ENCODE peak calls at places on chromosomes 6 and 20, in nine cellular contexts. V is transverse colon; N is uterus; B is dorsolateral prefrontal cortex; Q is GM23338; X is left lung; F is kidney; O is tibial nerve; M is CD8-positive, alpha-beta T cell. G is an unnamed sample.

GRCh38 chr20:3452690-3453089 is 18.1 kb upstream of the ATRN start:
- DNase-seq in V (no peak), N (no peak), B (no peak), Q (no peak), X (no peak), F (no peak), O (no peak), M (no peak), G (no peak)

GRCh38 chr6:32843321-32843978 is 397 bp downstream of the PSMB8 start:
- DNase-seq in V (peak), N (no peak), B (no peak), Q (no peak), X (no peak), F (peak), O (no peak), M (no peak), G (no peak)

GRCh38 chr6:115219645-115220044 is 841.0 kb downstream of the FRK start:
- DNase-seq in V (no peak), N (no peak), B (no peak), Q (no peak), X (no peak), F (no peak), O (no peak), M (no peak), G (no peak)

GRCh38 chr20:13173201-13173600 is 47.9 kb upstream of the ISM1 start:
- DNase-seq in V (no peak), N (no peak), B (no peak), Q (no peak), X (no peak), F (no peak), O (no peak), M (no peak), G (no peak)

GRCh38 chr6:49849121-49849907 is 17.0 kb downstream of the CRISP1 start:
- DNase-seq in V (no peak), N (no peak), B (no peak), Q (peak), X (no peak), F (no peak), O (no peak), M (no peak), G (no peak)

GRCh38 chr6:156662025-156662445 is 115.1 kb upstream of the ARID1B start:
- DNase-seq in V (peak), N (no peak), B (no peak), Q (peak), X (no peak), F (no peak), O (no peak), M (peak), G (no peak)

GRCh38 chr6:112214749-112215269 is 39.6 kb downstream of the LAMA4 start:
- DNase-seq in V (no peak), N (no peak), B (no peak), Q (no peak), X (no peak), F (no peak), O (no peak), M (no peak), G (no peak)

GRCh38 chr6:71211799-71212198 is 76.8 kb upstream of the OGFRL1 start:
- DNase-seq in V (no peak), N (no peak), B (no peak), Q (no peak), X (no peak), F (no peak), O (no peak), M (no peak), G (no peak)

GRCh38 chr6:119096683-119097310 is 18.3 kb upstream of the FAM184A start:
- DNase-seq in V (peak), N (peak), B (no peak), Q (no peak), X (peak), F (no peak), O (peak), M (no peak), G (peak)

GRCh38 chr6:28693033-28693750 is 167.5 kb downstream of the GPX5 start:
- DNase-seq in V (no peak), N (no peak), B (no peak), Q (peak), X (no peak), F (no peak), O (no peak), M (no peak), G (no peak)

GRCh38 chr20:1474817-1475603 is 8.4 kb upstream of the NSFL1C start:
- DNase-seq in V (no peak), N (no peak), B (no peak), Q (peak), X (no peak), F (no peak), O (no peak), M (no peak), G (no peak)

GRCh38 chr6:156028310-156029131 is 572.9 kb upstream of the NOX3 start:
- DNase-seq in V (no peak), N (no peak), B (no peak), Q (no peak), X (no peak), F (peak), O (no peak), M (no peak), G (peak)

GRCh38 chr6:169277619-169278018 is 24.0 kb upstream of the THBS2 start:
- DNase-seq in V (no peak), N (no peak), B (no peak), Q (no peak), X (no peak), F (no peak), O (no peak), M (no peak), G (no peak)

GRCh38 chr20:37297066-37297736 is 7.7 kb downstream of the MANBAL start:
- DNase-seq in V (no peak), N (peak), B (no peak), Q (no peak), X (no peak), F (no peak), O (no peak), M (no peak), G (peak)

GRCh38 chr20:48632825-48633619 is 194.8 kb downstream of the PREX1 start:
- DNase-seq in V (no peak), N (no peak), B (no peak), Q (no peak), X (no peak), F (no peak), O (no peak), M (no peak), G (no peak)

GRCh38 chr6:108738684-108739406 is 109.4 kb upstream of the ARMC2 start:
- DNase-seq in V (peak), N (no peak), B (no peak), Q (no peak), X (no peak), F (no peak), O (no peak), M (no peak), G (no peak)

GRCh38 chr6:108969776-108970175 is 121.6 kb downstream of the ARMC2 start:
- DNase-seq in V (no peak), N (no peak), B (no peak), Q (no peak), X (no peak), F (no peak), O (no peak), M (no peak), G (no peak)

GRCh38 chr6:36119927-36120477 is 10.3 kb upstream of the MAPK13 start:
- DNase-seq in V (no peak), N (no peak), B (no peak), Q (no peak), X (no peak), F (no peak), O (no peak), M (no peak), G (no peak)
- H3K27ac ChIP-seq in V (peak), N (no peak), B (no peak), Q (no peak), X (no peak), F (no peak), O (no peak), M (peak), G (peak)

DNA sequence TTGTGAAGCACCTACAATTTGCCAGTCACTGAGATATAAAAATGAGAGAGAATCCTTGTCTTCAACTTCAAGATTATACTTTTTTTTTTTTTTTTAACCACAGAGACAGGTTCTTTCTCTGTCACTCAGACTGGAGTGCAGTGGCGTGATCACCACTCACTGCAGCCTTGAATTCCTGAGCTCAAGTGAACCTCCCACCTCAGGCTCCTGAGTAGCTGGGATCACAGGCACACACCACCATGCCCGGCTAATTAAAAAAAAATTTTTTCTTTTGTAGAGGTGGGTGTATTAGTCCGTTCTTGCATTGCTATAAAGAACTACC is 51.6 kb upstream of the PMEPA1 start:
- DNase-seq in V (no peak), N (no peak), B (no peak), Q (no peak), X (no peak), F (no peak), O (no peak), M (no peak), G (no peak)
- H3K27ac ChIP-seq in V (no peak), N (no peak), B (no peak), Q (no peak), X (no peak), F (no peak), O (no peak), M (no peak), G (no peak)

DNA sequence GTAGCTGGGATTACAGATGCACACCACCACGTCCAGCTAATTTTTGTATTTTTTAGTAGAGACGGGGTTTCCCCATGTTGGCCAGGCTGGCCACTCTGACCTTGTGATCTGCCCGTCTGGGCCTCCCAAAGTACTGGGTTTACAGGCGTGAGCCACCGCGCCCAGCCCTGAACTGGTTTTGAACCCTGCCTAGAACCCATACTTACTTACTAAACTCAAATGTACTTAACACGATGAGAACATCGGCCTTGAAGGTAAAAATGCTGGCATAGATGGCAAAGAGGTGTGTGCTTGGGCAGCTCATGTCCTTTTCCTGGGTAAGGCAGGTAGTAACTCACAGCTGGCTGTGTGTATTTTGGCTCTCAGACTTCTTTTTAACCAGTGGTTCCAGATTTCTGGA is 3.2 kb upstream of the ARMC12 start:
- DNase-seq in V (no peak), N (no peak), B (no peak), Q (no peak), X (no peak), F (no peak), O (no peak), M (no peak), G (no peak)
- H3K27ac ChIP-seq in V (peak), N (peak), B (peak), Q (no peak), X (no peak), F (no peak), O (peak), M (no peak), G (peak)

GRCh38 chr6:159108438-159108985 is 60.7 kb upstream of the FNDC1 start:
- DNase-seq in V (no peak), N (no peak), B (no peak), Q (no peak), X (no peak), F (no peak), O (no peak), M (no peak), G (no peak)

GRCh38 chr6:159105716-159106115 is 60.9 kb upstream of the TAGAP start:
- DNase-seq in V (no peak), N (no peak), B (no peak), Q (no peak), X (no peak), F (no peak), O (no peak), M (no peak), G (no peak)

GRCh38 chr6:159104931-159105330 is 60.1 kb upstream of the TAGAP start:
- DNase-seq in V (peak), N (no peak), B (no peak), Q (no peak), X (no peak), F (no peak), O (no peak), M (peak), G (no peak)

GRCh38 chr6:159107451-159108260 is 61.5 kb upstream of the FNDC1 start:
- DNase-seq in V (peak), N (no peak), B (peak), Q (no peak), X (no peak), F (no peak), O (no peak), M (peak), G (no peak)

GRCh38 chr6:159106627-159107241 is 61.9 kb upstream of the TAGAP start:
- DNase-seq in V (peak), N (peak), B (peak), Q (peak), X (peak), F (no peak), O (no peak), M (peak), G (peak)
- H3K27ac ChIP-seq in V (peak), N (no peak), B (no peak), Q (no peak), X (no peak), F (no peak), O (peak), M (peak), G (peak)

DNA sequence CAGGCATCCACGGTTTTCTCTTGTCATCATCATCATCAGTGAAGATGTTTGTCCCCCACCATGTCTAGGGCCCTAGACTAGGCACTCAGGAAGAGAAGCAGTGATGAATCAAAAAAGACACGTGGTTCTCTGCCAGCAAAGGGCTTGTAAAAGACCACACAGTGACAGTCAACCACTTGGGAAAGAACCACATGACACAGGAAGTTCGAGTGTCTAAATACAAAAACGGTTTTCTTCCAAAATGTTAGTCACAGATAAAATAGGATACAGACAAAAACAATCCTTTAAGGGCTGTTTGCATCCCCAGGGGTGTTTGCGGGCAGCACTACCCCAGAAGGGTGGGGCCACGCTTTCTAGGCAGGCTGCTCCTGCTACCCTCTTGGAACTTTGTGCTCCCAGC is 356.8 kb upstream of the AGPAT4 start:
- DNase-seq in V (no peak), N (no peak), B (no peak), Q (no peak), X (no peak), F (no peak), O (no peak), M (no peak), G (no peak)
- H3K27ac ChIP-seq in V (no peak), N (no peak), B (no peak), Q (no peak), X (no peak), F (no peak), O (no peak), M (no peak), G (no peak)

DNA sequence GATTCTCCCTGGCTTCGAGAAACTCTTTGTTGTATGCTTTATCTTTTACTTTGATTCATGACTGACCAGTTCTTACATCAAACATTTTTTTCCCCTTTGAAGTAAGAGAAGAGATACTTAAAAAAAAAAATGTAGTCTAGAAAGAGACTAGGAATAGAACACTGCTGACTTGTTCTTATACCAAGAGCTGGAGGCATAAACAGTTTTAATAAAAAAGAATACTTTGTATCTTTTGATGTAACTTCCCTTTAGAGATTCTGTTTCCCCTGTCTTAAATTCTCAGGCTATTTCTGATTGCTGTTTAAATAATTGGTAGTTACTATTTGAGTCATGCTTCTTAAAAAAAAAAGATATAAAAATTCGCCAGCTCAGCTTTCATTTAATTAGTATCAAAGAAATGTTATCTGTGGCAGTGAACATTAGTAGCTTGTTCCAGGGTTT is 4.8 kb downstream of the ASXL1 start:
- DNase-seq in V (no peak), N (no peak), B (no peak), Q (no peak), X (no peak), F (no peak), O (no peak), M (no peak), G (no peak)
- H3K27ac ChIP-seq in V (peak), N (no peak), B (no peak), Q (no peak), X (no peak), F (no peak), O (no peak), M (no peak), G (no peak)

GRCh38 chr20:49653925-49654324 is 59.8 kb downstream of the B4GALT5 start:
- DNase-seq in V (no peak), N (no peak), B (no peak), Q (no peak), X (no peak), F (no peak), O (no peak), M (no peak), G (no peak)

GRCh38 chr20:49656304-49656703 is 57.4 kb downstream of the B4GALT5 start:
- DNase-seq in V (no peak), N (no peak), B (peak), Q (no peak), X (peak), F (no peak), O (no peak), M (no peak), G (no peak)

GRCh38 chr20:49659096-49659495 is 54.6 kb downstream of the B4GALT5 start:
- DNase-seq in V (no peak), N (no peak), B (no peak), Q (no peak), X (no peak), F (no peak), O (no peak), M (no peak), G (no peak)

GRCh38 chr20:49658508-49658907 is 55.2 kb downstream of the B4GALT5 start:
- DNase-seq in V (no peak), N (no peak), B (no peak), Q (peak), X (no peak), F (no peak), O (no peak), M (no peak), G (no peak)

DNA sequence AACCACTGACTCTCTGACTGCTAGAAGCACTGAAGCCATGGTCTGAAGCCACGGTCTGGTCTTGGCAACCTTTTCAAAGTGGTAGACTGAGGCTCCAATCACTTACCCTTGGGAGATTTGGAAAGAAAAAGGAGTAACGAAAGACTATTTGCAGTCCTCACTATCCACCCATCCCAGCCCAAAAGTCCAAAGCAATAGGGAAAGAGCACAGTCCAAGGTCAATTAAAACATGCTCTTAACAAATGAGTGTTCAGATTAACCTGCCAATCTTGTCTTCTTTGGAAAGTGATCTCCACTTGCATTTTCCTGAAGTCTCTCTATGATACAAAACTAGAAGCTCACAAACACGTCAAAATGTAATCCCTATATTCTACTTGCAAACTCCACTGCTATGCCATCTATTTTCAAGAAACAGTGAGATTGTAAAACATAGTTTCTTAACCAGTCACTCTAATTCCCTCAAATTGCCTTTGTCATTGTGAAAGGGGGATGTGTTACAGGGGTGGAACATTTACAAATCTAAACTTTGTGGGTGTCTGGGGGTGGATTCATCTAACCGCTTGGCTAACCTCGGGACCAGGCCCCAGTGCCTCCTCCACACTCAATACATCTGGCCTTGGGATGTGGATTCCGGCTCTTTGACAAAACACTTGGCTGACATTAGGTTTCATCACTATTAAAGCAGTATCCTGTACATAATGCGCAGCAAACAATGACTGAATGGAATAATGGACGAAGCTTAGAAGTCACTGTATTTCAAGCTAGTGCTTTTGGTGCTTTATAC is 56.4 kb downstream of the B4GALT5 start:
- DNase-seq in V (no peak), N (peak), B (no peak), Q (no peak), X (no peak), F (no peak), O (no peak), M (no peak), G (no peak)
- H3K27ac ChIP-seq in V (peak), N (peak), B (no peak), Q (peak), X (peak), F (peak), O (peak), M (no peak), G (peak)

GRCh38 chr6:16752206-16752867 is 8.9 kb downstream of the ATXN1 start:
- DNase-seq in V (no peak), N (no peak), B (no peak), Q (no peak), X (no peak), F (no peak), O (no peak), M (no peak), G (no peak)
- H3K27ac ChIP-seq in V (peak), N (no peak), B (no peak), Q (no peak), X (peak), F (no peak), O (peak), M (no peak), G (peak)

GRCh38 chr6:22590423-22590822 is 21.1 kb downstream of the HDGFL1 start:
- DNase-seq in V (no peak), N (no peak), B (no peak), Q (no peak), X (no peak), F (no peak), O (no peak), M (no peak), G (no peak)
- H3K27ac ChIP-seq in V (no peak), N (no peak), B (no peak), Q (no peak), X (no peak), F (no peak), O (no peak), M (no peak), G (no peak)